ENCODE peak calls at places on chromosomes 12 and 14, in nine cellular contexts. A is SK-N-SH, S is fibroblast of the aortic adventitia, P is astrocyte of the cerebellum, N is endothelial cell of umbilical vein, B is kidney epithelial cell, G is MM.1S, X is vagina, K is thyroid gland. Y is an unnamed sample.

GRCh38 chr14:71395151-71395604 is 487.9 kb downstream of the PCNX1 start:
- DNase-seq in B (no peak), A (no peak), P (no peak), N (no peak), K (no peak), S (peak), X (no peak), G (no peak), Y (no peak)

GRCh38 chr12:99455350-99456037 is 192.1 kb upstream of the GARIN6 start:
- DNase-seq in X (no peak), B (peak), N (no peak), G (peak), K (no peak), P (peak), A (no peak), S (peak), Y (peak)

GRCh38 chr14:22980672-22981089 is 1.7 kb downstream of the AJUBA start:
- DNase-seq in X (no peak), A (peak), G (no peak), P (no peak), N (no peak), S (peak), K (peak), B (no peak), Y (no peak)

GRCh38 chr12:120489018-120489417 is 6.9 kb upstream of the DYNLL1 start:
- DNase-seq in B (no peak), A (no peak), P (no peak), K (no peak), N (no peak), G (no peak), S (no peak), X (no peak), Y (no peak)

GRCh38 chr14:49892301-49892635 is 614 bp upstream of the ARF6 start:
- DNase-seq in P (peak), A (peak), B (no peak), G (peak), S (peak), X (no peak), N (peak), K (peak), Y (peak)

GRCh38 chr12:112419269-112420133 is 754 bp downstream of the PTPN11 start:
- DNase-seq in N (peak), B (peak), P (peak), S (peak), X (no peak), A (no peak), G (peak), K (peak), Y (no peak)

GRCh38 chr14:47186491-47186890 is 488.9 kb downstream of the MDGA2 start:
- DNase-seq in K (no peak), G (no peak), X (no peak), B (peak), N (peak), P (peak), A (no peak), S (no peak), Y (no peak)

GRCh38 chr14:53786045-53786444 is 170.6 kb downstream of the BMP4 start:
- DNase-seq in X (no peak), G (no peak), K (no peak), B (no peak), P (no peak), A (no peak), N (peak), S (no peak), Y (no peak)

GRCh38 chr14:91078095-91078737 is 17.8 kb upstream of the RPS6KA5 start:
- DNase-seq in X (no peak), S (no peak), A (no peak), N (no peak), B (no peak), G (peak), P (no peak), K (no peak), Y (no peak)

GRCh38 chr12:89245090-89245489 is 107.2 kb downstream of the DUSP6 start:
- DNase-seq in K (no peak), S (peak), B (no peak), N (no peak), G (peak), X (no peak), A (no peak), P (no peak), Y (no peak)

GRCh38 chr12:20320552-20320951 is 47.8 kb upstream of the PDE3A start:
- DNase-seq in P (no peak), B (no peak), N (no peak), G (no peak), A (peak), X (no peak), K (no peak), S (no peak), Y (no peak)

GRCh38 chr12:122023339-122024131 is 1.9 kb downstream of the BCL7A start:
- DNase-seq in N (peak), K (peak), A (peak), B (no peak), X (no peak), P (peak), S (peak), G (no peak), Y (no peak)

GRCh38 chr12:4119157-4119761 is 154.3 kb upstream of the CCND2 start:
- DNase-seq in G (peak), B (no peak), P (no peak), S (no peak), K (no peak), A (no peak), N (no peak), X (no peak), Y (no peak)

GRCh38 chr14:101926085-101926484 is 38.3 kb upstream of the DYNC1H1 start:
- DNase-seq in B (no peak), P (no peak), A (no peak), N (no peak), K (no peak), S (no peak), G (no peak), X (no peak), Y (no peak)

GRCh38 chr14:93049295-93049694 is 66.4 kb downstream of the ITPK1 start:
- DNase-seq in G (no peak), B (no peak), X (no peak), S (no peak), A (no peak), K (peak), P (no peak), N (peak), Y (no peak)

GRCh38 chr12:121417847-121418246 is 17.9 kb downstream of the RNF34 start:
- DNase-seq in N (no peak), S (no peak), P (no peak), A (no peak), G (no peak), X (no peak), K (no peak), B (no peak), Y (no peak)

GRCh38 chr14:94171208-94171607 is 2.9 kb upstream of the PPP4R4 start:
- DNase-seq in A (peak), K (no peak), B (no peak), X (no peak), S (peak), P (no peak), G (no peak), N (no peak), Y (no peak)

GRCh38 chr12:99043319-99043914 is 398.3 kb downstream of the APAF1 start:
- DNase-seq in G (peak), X (no peak), K (peak), A (peak), N (peak), B (peak), P (peak), S (peak), Y (no peak)

GRCh38 chr14:104367811-104368750 is 211.5 kb upstream of the C14orf180 start:
- DNase-seq in X (no peak), S (no peak), G (no peak), B (no peak), P (no peak), N (no peak), A (peak), K (no peak), Y (no peak)

GRCh38 chr12:108616941-108617858 is 16.5 kb downstream of the SELPLG start:
- DNase-seq in S (no peak), K (no peak), N (no peak), B (no peak), A (no peak), P (no peak), G (peak), X (no peak), Y (no peak)

DNA sequence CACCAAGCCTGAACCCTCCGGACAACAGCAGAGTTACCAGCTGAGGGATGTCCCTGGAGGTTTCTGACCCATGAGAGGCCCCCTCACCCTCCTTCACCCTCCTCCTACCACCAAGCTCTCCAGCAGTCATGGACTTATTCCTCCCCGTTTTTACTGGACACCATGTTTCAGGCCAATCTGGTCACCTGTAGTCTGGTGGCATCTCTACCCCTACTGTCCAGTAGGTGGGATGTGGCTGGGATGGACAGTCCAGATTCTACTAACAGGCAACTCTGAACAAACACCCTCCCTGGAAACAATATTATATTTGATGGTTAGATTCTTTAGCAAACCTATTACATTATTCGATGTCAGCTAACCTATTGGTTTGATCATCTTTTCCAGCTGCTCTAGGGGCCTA is 83.2 kb downstream of the SLC38A1 start:
- DNase-seq in A (no peak), N (no peak), S (no peak), P (no peak), B (no peak), X (no peak), G (no peak), K (no peak), Y (no peak)
- H3K4me3 ChIP-seq in A (no peak), N (no peak), S (no peak), P (no peak), B (no peak), X (no peak), G (no peak), K (no peak), Y (no peak)

DNA sequence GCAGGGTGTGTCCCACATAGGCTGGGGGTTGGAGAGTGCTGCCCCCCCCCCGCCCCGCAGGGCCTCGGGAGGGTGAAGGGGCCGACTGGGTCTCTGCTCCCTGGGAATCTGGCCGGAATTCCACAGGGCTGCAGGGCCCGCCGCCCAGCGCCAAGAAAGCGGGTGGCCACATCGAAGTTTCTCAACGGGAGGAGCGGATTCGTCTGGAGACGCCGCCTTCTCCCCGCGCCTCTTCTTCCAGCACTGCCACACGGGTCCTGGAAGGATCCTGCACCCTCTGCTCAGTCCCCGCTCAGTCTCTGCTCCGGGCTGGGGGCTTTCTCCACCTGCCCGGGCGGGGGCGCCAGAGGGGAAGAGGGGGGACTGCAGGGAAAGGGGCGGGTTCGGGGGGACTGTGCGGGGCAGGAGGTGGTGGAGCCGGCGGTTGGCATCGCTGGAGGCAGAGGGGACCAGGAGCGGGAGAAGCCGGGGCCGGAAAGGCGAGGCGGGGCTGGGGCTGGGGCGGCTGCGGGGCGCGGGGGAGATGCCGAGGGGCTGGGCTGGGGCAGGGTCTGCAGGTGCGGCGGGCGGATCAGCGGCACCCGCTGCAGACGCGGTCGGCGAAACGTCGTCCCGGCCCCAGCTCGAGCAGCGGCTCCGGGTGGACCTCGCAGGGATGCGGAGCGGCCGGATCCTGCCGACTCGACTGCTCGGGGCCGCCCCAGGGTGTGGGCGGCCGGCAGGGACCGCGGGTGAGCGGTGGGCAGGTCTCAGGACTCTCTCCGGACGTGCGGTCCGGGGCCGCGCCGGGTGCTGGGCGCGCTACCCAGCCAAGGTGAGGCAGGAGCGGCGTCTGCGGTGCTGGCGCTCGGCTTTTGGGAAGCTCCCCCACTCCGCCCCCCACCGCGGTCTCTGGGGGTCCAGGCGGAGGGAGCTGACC is 811.4 kb upstream of the TMEM132C start:
- DNase-seq in N (no peak), A (peak), X (no peak), S (no peak), K (no peak), P (no peak), B (no peak), G (no peak), Y (no peak)
- H3K4me3 ChIP-seq in N (no peak), A (no peak), X (no peak), S (peak), K (no peak), P (peak), B (no peak), G (no peak), Y (peak)

DNA sequence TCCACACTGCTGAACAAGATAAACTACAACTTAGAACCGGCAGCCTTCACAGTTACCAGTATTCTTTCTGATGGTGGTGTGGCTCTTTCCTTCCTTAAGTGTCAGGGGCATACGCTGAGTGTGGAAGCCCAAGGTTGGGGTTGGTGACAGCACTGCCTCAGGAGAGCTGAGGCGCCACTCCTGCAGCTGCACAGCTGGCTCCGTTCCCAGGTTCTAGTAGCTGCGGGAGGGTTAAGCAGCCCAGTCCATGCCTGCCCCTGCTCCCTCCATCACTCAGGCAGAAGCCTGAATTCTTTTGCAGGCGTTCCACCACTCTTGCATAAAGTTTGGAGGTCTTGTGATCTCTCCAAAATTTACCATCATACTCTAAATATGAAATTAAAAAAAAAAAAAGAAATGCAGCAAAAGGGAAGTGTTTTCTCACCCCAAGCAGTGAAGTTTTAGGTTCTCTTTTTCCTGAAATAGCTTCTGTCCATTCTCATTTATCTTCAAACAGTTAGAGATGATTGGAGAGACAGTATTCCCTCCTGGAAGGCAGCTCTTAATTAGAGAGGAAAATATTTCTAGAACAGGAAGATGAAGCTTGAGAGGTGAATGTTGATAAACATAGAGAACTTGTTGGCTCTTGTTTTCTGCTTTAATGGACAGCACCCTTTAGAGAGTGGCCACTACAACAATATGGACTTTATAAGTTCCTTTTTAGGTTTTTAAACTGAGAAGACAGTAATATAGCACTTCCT is 136.1 kb downstream of the FGD4 start:
- DNase-seq in G (peak), B (no peak), X (no peak), N (peak), K (peak), P (no peak), A (peak), S (peak), Y (no peak)
- H3K4me3 ChIP-seq in G (peak), B (peak), X (peak), N (peak), K (no peak), P (peak), A (no peak), S (peak), Y (peak)

DNA sequence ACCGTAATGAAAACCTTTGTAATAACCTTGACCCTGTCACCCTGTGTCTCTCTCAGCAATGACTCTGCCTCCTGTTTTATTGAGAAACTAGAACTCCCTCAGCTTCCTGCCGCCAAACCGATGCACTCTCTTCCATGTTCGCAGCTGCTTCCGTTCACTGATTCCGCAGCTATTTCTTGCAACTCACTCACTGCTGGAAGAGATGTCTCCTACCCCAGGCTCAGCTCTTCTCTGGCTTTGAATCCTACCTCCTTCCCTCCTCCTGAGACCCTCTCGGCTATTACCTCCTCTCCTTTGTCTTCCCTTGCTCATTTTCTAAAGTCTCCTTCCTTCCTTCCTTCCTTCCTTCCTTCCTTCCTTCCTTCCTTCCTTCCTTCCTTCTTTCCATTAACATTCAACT is 71.0 kb downstream of the ESRRB start:
- DNase-seq in P (no peak), S (no peak), B (no peak), N (no peak), G (no peak), X (no peak), K (no peak), A (no peak), Y (no peak)
- H3K4me3 ChIP-seq in P (no peak), S (no peak), B (no peak), N (no peak), G (no peak), X (no peak), K (no peak), A (no peak), Y (no peak)

DNA sequence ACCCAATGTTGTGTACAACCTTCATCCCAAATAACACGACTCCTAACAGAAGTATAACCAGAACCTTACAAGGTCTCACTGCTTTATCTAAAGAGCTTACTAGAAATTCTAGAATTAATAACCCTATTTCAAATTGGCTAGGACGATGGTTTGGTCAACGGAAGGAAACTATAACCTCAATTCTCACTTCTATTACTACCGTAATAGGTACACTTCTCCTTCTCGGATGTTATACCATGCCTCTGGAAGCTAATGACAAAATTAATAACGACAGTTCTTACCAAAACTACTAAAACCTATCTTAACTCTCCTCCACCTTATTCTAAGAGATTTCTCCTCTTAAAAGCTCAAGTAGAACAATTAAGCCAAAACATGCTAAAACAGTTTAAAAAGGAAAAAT is 23.6 kb upstream of the UBC start:
- DNase-seq in G (peak), A (no peak), B (no peak), S (peak), K (no peak), N (peak), P (no peak), X (no peak), Y (no peak)
- H3K4me3 ChIP-seq in G (peak), A (peak), B (no peak), S (no peak), K (no peak), N (peak), P (no peak), X (no peak), Y (no peak)

GRCh38 chr12:8773456-8773855 is 49.0 kb upstream of the A2ML1 start:
- DNase-seq in G (no peak), X (no peak), B (no peak), N (no peak), A (no peak), K (no peak), S (no peak), P (no peak), Y (no peak)

GRCh38 chr12:8771072-8771471 is 51.3 kb upstream of the A2ML1 start:
- DNase-seq in K (no peak), N (no peak), B (no peak), P (no peak), S (no peak), A (no peak), G (no peak), X (no peak), Y (no peak)

DNA sequence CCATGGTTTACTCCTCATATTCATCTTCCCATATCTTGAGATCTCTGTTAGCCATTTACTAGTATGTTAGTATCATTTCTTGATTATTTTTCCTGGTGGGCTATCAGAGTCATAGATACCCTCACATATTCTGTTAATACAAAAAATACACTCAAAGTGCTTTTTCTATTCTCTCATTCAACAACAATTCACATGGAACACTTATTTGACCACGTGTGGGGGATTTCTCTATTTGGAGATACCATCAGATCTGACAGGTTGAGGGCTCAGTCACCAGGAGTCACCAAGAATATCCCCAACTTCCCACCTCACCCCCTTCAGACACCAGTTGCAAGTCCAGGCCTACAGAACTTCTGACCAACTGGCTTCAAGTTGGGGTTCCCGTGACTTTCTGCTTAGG is 51.9 kb upstream of the A2ML1 start:
- DNase-seq in A (no peak), P (no peak), B (no peak), X (no peak), N (no peak), K (no peak), G (no peak), S (no peak), Y (no peak)
- H3K4me3 ChIP-seq in A (no peak), P (no peak), B (no peak), X (no peak), N (no peak), K (no peak), G (no peak), S (no peak), Y (no peak)

GRCh38 chr12:12821975-12822374 is 8.8 kb downstream of the DDX47 start:
- DNase-seq in A (no peak), X (no peak), K (no peak), S (no peak), P (no peak), G (peak), B (no peak), N (no peak), Y (no peak)

GRCh38 chr12:12819752-12820311 is 6.7 kb downstream of the DDX47 start:
- DNase-seq in P (peak), X (no peak), S (peak), A (no peak), G (no peak), N (peak), K (no peak), B (peak), Y (peak)

GRCh38 chr12:12823308-12823707 is 10.2 kb downstream of the DDX47 start:
- DNase-seq in B (no peak), G (no peak), P (peak), K (no peak), X (no peak), S (peak), A (no peak), N (peak), Y (no peak)

GRCh38 chr12:12822886-12823285 is 9.7 kb downstream of the DDX47 start:
- DNase-seq in N (no peak), G (no peak), P (no peak), S (no peak), A (no peak), B (no peak), X (no peak), K (no peak), Y (no peak)

DNA sequence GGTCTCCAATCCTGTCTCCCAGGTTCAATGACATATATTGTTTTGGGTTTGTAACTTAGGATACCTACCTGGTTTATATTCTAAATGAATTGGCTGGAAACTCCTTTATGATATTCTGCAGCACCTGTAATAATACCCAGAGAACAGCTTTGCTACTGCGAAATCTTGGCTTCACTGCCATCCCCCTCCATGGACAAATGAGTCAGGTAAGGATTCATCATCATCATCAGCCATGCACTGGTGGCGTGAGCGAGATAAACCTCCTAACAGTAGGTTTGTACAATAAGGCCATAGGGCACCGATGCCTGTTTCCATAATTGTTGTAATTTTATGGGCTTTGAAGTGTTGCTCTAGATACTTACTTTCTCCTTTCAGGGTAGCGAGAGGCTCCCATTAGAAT is 10.7 kb downstream of the DDX47 start:
- DNase-seq in G (no peak), K (no peak), P (no peak), X (no peak), N (no peak), A (no peak), S (no peak), B (no peak), Y (no peak)
- H3K4me3 ChIP-seq in G (no peak), K (no peak), P (no peak), X (no peak), N (no peak), A (no peak), S (no peak), B (no peak), Y (no peak)